ENCODE peak calls at places on chromosomes 13 and 19, in nine cellular contexts. One of them, this sample, is unnamed.

GRCh38 chr19:55638864-55639359 is 1.9 kb upstream of the ZNF580 start:
- DNase-seq in NCI-H1436: no peak
- DNase-seq in HFFc6: peak
- DNase-seq in RPMI8226: peak
- DNase-seq in Caco-2: peak
- DNase-seq in NCI-H1092 treated with DMSO at 0.1 percent for 48 hours: no peak
- DNase-seq in naive thymus-derived CD4-positive, alpha-beta T cell: peak
- DNase-seq in OCI-M1: peak
- DNase-seq in EL: peak
- DNase-seq in this sample: no peak

GRCh38 chr19:54803410-54803809 is at the start of gene KIR2DL4:
- DNase-seq in NCI-H1436: no peak
- DNase-seq in HFFc6: no peak
- DNase-seq in RPMI8226: no peak
- DNase-seq in Caco-2: no peak
- DNase-seq in NCI-H1092 treated with DMSO at 0.1 percent for 48 hours: no peak
- DNase-seq in naive thymus-derived CD4-positive, alpha-beta T cell: no peak
- DNase-seq in OCI-M1: no peak
- DNase-seq in EL: no peak
- DNase-seq in this sample: no peak

GRCh38 chr19:4033028-4033956 is 25.8 kb downstream of the PIAS4 start:
- DNase-seq in NCI-H1436: no peak
- DNase-seq in HFFc6: no peak
- DNase-seq in RPMI8226: no peak
- DNase-seq in Caco-2: no peak
- DNase-seq in NCI-H1092 treated with DMSO at 0.1 percent for 48 hours: no peak
- DNase-seq in naive thymus-derived CD4-positive, alpha-beta T cell: no peak
- DNase-seq in OCI-M1: no peak
- DNase-seq in EL: no peak
- DNase-seq in this sample: no peak

GRCh38 chr13:23087884-23088283 is 92.9 kb upstream of the SGCG start:
- DNase-seq in NCI-H1436: no peak
- DNase-seq in HFFc6: peak
- DNase-seq in RPMI8226: peak
- DNase-seq in Caco-2: peak
- DNase-seq in NCI-H1092 treated with DMSO at 0.1 percent for 48 hours: peak
- DNase-seq in naive thymus-derived CD4-positive, alpha-beta T cell: no peak
- DNase-seq in OCI-M1: peak
- DNase-seq in EL: peak
- DNase-seq in this sample: no peak

GRCh38 chr19:44747739-44748425 is 626 bp upstream of the BCL3 start:
- DNase-seq in NCI-H1436: no peak
- DNase-seq in HFFc6: peak
- DNase-seq in RPMI8226: peak
- DNase-seq in Caco-2: peak
- DNase-seq in NCI-H1092 treated with DMSO at 0.1 percent for 48 hours: peak
- DNase-seq in naive thymus-derived CD4-positive, alpha-beta T cell: peak
- DNase-seq in OCI-M1: peak
- DNase-seq in EL: peak
- DNase-seq in this sample: peak

GRCh38 chr19:8494158-8494557 is 8.3 kb downstream of the PRAM1 start:
- DNase-seq in NCI-H1436: no peak
- DNase-seq in HFFc6: no peak
- DNase-seq in RPMI8226: no peak
- DNase-seq in Caco-2: no peak
- DNase-seq in NCI-H1092 treated with DMSO at 0.1 percent for 48 hours: no peak
- DNase-seq in naive thymus-derived CD4-positive, alpha-beta T cell: no peak
- DNase-seq in OCI-M1: no peak
- DNase-seq in EL: no peak
- DNase-seq in this sample: no peak

GRCh38 chr13:112067871-112068305 is 939 bp downstream of the SOX1 start:
- DNase-seq in NCI-H1436: peak
- DNase-seq in HFFc6: no peak
- DNase-seq in RPMI8226: no peak
- DNase-seq in Caco-2: no peak
- DNase-seq in NCI-H1092 treated with DMSO at 0.1 percent for 48 hours: peak
- DNase-seq in naive thymus-derived CD4-positive, alpha-beta T cell: no peak
- DNase-seq in OCI-M1: no peak
- DNase-seq in EL: no peak
- DNase-seq in this sample: no peak

GRCh38 chr19:10424011-10424637 is 3.8 kb downstream of the PDE4A start:
- DNase-seq in NCI-H1436: peak
- DNase-seq in HFFc6: peak
- DNase-seq in RPMI8226: peak
- DNase-seq in Caco-2: peak
- DNase-seq in NCI-H1092 treated with DMSO at 0.1 percent for 48 hours: peak
- DNase-seq in naive thymus-derived CD4-positive, alpha-beta T cell: peak
- DNase-seq in OCI-M1: peak
- DNase-seq in EL: peak
- DNase-seq in this sample: peak

GRCh38 chr13:48559638-48560320 is 26.9 kb upstream of the RCBTB2 start:
- DNase-seq in NCI-H1436: no peak
- DNase-seq in HFFc6: no peak
- DNase-seq in RPMI8226: no peak
- DNase-seq in Caco-2: no peak
- DNase-seq in NCI-H1092 treated with DMSO at 0.1 percent for 48 hours: no peak
- DNase-seq in naive thymus-derived CD4-positive, alpha-beta T cell: no peak
- DNase-seq in OCI-M1: peak
- DNase-seq in EL: peak
- DNase-seq in this sample: no peak

GRCh38 chr13:114143806-114144605 is 11.6 kb upstream of the RASA3 start:
- DNase-seq in NCI-H1436: no peak
- DNase-seq in HFFc6: no peak
- DNase-seq in RPMI8226: no peak
- DNase-seq in Caco-2: no peak
- DNase-seq in NCI-H1092 treated with DMSO at 0.1 percent for 48 hours: no peak
- DNase-seq in naive thymus-derived CD4-positive, alpha-beta T cell: peak
- DNase-seq in OCI-M1: no peak
- DNase-seq in EL: no peak
- DNase-seq in this sample: peak

GRCh38 chr19:3363841-3364500 is 2.4 kb upstream of the NFIC start:
- DNase-seq in NCI-H1436: no peak
- DNase-seq in HFFc6: no peak
- DNase-seq in RPMI8226: peak
- DNase-seq in Caco-2: no peak
- DNase-seq in NCI-H1092 treated with DMSO at 0.1 percent for 48 hours: no peak
- DNase-seq in naive thymus-derived CD4-positive, alpha-beta T cell: no peak
- DNase-seq in OCI-M1: no peak
- DNase-seq in EL: no peak
- DNase-seq in this sample: no peak

GRCh38 chr19:47699360-47699917 is 13.8 kb upstream of the EHD2 start:
- DNase-seq in NCI-H1436: peak
- DNase-seq in HFFc6: no peak
- DNase-seq in RPMI8226: peak
- DNase-seq in Caco-2: peak
- DNase-seq in NCI-H1092 treated with DMSO at 0.1 percent for 48 hours: peak
- DNase-seq in naive thymus-derived CD4-positive, alpha-beta T cell: peak
- DNase-seq in OCI-M1: peak
- DNase-seq in EL: peak
- DNase-seq in this sample: peak

GRCh38 chr19:50830266-50831025 is 2.9 kb downstream of the KLK15 start:
- DNase-seq in NCI-H1436: no peak
- DNase-seq in HFFc6: no peak
- DNase-seq in RPMI8226: peak
- DNase-seq in Caco-2: no peak
- DNase-seq in NCI-H1092 treated with DMSO at 0.1 percent for 48 hours: no peak
- DNase-seq in naive thymus-derived CD4-positive, alpha-beta T cell: no peak
- DNase-seq in OCI-M1: no peak
- DNase-seq in EL: no peak
- DNase-seq in this sample: no peak

GRCh38 chr13:113935523-113935922 is 38.4 kb downstream of the C13orf46 start:
- DNase-seq in NCI-H1436: no peak
- DNase-seq in HFFc6: no peak
- DNase-seq in RPMI8226: no peak
- DNase-seq in Caco-2: no peak
- DNase-seq in NCI-H1092 treated with DMSO at 0.1 percent for 48 hours: peak
- DNase-seq in naive thymus-derived CD4-positive, alpha-beta T cell: no peak
- DNase-seq in OCI-M1: no peak
- DNase-seq in EL: no peak
- DNase-seq in this sample: peak

This sample was measured in NCI-H1417.